ENCODE peak calls at places on chromosomes 4 and X, in five cellular contexts. One of them, this sample, is unnamed.

GRCh38 chr4:64407000-64407399 is 2.2 kb downstream of the TECRL start:
- DNase-seq in HCT116: no peak
- DNase-seq in K562: no peak
- DNase-seq in GM12878: no peak
- DNase-seq in HepG2: no peak
- DNase-seq in this sample: no peak

GRCh38 chr4:153143527-153144348 is 60.5 kb upstream of the TRIM2 start:
- DNase-seq in HCT116: peak
- DNase-seq in K562: no peak
- DNase-seq in GM12878: no peak
- DNase-seq in HepG2: no peak
- DNase-seq in this sample: no peak

GRCh38 chrX:129522184-129523059 is 868 bp downstream of the SMARCA1 start:
- DNase-seq in HCT116: peak
- DNase-seq in K562: peak
- DNase-seq in GM12878: no peak
- DNase-seq in HepG2: peak
- DNase-seq in this sample: no peak

GRCh38 chr4:124712417-124713212 is at the start of gene ANKRD50:
- DNase-seq in HCT116: peak
- DNase-seq in K562: peak
- DNase-seq in GM12878: no peak
- DNase-seq in HepG2: peak
- DNase-seq in this sample: peak

GRCh38 chr4:89615056-89615455 is 221.9 kb downstream of the SNCA start:
- DNase-seq in HCT116: no peak
- DNase-seq in K562: no peak
- DNase-seq in GM12878: no peak
- DNase-seq in HepG2: no peak
- DNase-seq in this sample: no peak

GRCh38 chr4:74608151-74608949 is 163.4 kb downstream of the AREG start:
- DNase-seq in HCT116: no peak
- DNase-seq in K562: no peak
- DNase-seq in GM12878: no peak
- DNase-seq in HepG2: no peak
- DNase-seq in this sample: no peak

GRCh38 chr4:97239699-97239997 is 903.6 kb downstream of the STPG2 start:
- DNase-seq in HCT116: no peak
- DNase-seq in K562: no peak
- DNase-seq in GM12878: no peak
- DNase-seq in HepG2: no peak
- DNase-seq in this sample: no peak

GRCh38 chrX:64894454-64895038 is 81.7 kb downstream of the ZC4H2 start:
- DNase-seq in HCT116: peak
- DNase-seq in K562: peak
- DNase-seq in GM12878: no peak
- DNase-seq in HepG2: peak
- DNase-seq in this sample: peak

GRCh38 chr4:188270273-188271069 is 131.2 kb downstream of the TRIML1 start:
- DNase-seq in HCT116: no peak
- DNase-seq in K562: no peak
- DNase-seq in GM12878: no peak
- DNase-seq in HepG2: no peak
- DNase-seq in this sample: no peak

GRCh38 chr4:185235480-185236154 is 26.2 kb downstream of the SNX25 start:
- DNase-seq in HCT116: no peak
- DNase-seq in K562: no peak
- DNase-seq in GM12878: no peak
- DNase-seq in HepG2: peak
- DNase-seq in this sample: no peak

GRCh38 chr4:137200322-137200721 is 332.0 kb downstream of the PCDH18 start:
- DNase-seq in HCT116: no peak
- DNase-seq in K562: no peak
- DNase-seq in GM12878: no peak
- DNase-seq in HepG2: no peak
- DNase-seq in this sample: no peak

GRCh38 chrX:148552775-148553174 is 52.4 kb downstream of the AFF2 start:
- DNase-seq in HCT116: no peak
- DNase-seq in K562: peak
- DNase-seq in GM12878: no peak
- DNase-seq in HepG2: no peak
- DNase-seq in this sample: no peak

GRCh38 chr4:54800831-54801530 is 143.2 kb downstream of the KIT start:
- DNase-seq in HCT116: no peak
- DNase-seq in K562: no peak
- DNase-seq in GM12878: no peak
- DNase-seq in HepG2: no peak
- DNase-seq in this sample: no peak

GRCh38 chrX:119041175-119041574 is 31.6 kb upstream of the CT47C1 start:
- DNase-seq in HCT116: peak
- DNase-seq in K562: peak
- DNase-seq in GM12878: no peak
- DNase-seq in HepG2: peak
- DNase-seq in this sample: no peak

GRCh38 chr4:94399721-94400120 is 52.0 kb upstream of the PDLIM5 start:
- DNase-seq in HCT116: no peak
- DNase-seq in K562: no peak
- DNase-seq in GM12878: no peak
- DNase-seq in HepG2: no peak
- DNase-seq in this sample: no peak

GRCh38 chrX:135302269-135302873 is 6.9 kb upstream of the ETDC start:
- DNase-seq in HCT116: no peak
- DNase-seq in K562: no peak
- DNase-seq in GM12878: no peak
- DNase-seq in HepG2: no peak
- DNase-seq in this sample: no peak

GRCh38 chr4:159191989-159192388 is 89.1 kb downstream of the RAPGEF2 start:
- DNase-seq in HCT116: peak
- DNase-seq in K562: no peak
- DNase-seq in GM12878: no peak
- DNase-seq in HepG2: peak
- DNase-seq in this sample: no peak

GRCh38 chr4:170853422-170854021 is 763.8 kb upstream of the AADAT start:
- DNase-seq in HCT116: peak
- DNase-seq in K562: peak
- DNase-seq in GM12878: peak
- DNase-seq in HepG2: peak
- DNase-seq in this sample: peak

GRCh38 chr4:173794662-173795061 is 264.6 kb upstream of the HAND2 start:
- DNase-seq in HCT116: no peak
- DNase-seq in K562: no peak
- DNase-seq in GM12878: no peak
- DNase-seq in HepG2: no peak
- DNase-seq in this sample: no peak

GRCh38 chr4:88858752-88859151 is 161.1 kb upstream of the NAP1L5 start:
- DNase-seq in HCT116: no peak
- DNase-seq in K562: no peak
- DNase-seq in GM12878: peak
- DNase-seq in HepG2: no peak
- DNase-seq in this sample: no peak

GRCh38 chr4:82381235-82381634 is 7.4 kb upstream of the HNRNPD start:
- DNase-seq in HCT116: no peak
- DNase-seq in K562: no peak
- DNase-seq in GM12878: no peak
- DNase-seq in HepG2: no peak
- DNase-seq in this sample: no peak

GRCh38 chrX:52346462-52347165 is 22.2 kb upstream of the XAGE2 start:
- DNase-seq in HCT116: peak
- DNase-seq in K562: peak
- DNase-seq in GM12878: no peak
- DNase-seq in HepG2: no peak
- DNase-seq in this sample: no peak

GRCh38 chrX:110852180-110852579 is 56.6 kb upstream of the CHRDL1 start:
- DNase-seq in HCT116: no peak
- DNase-seq in K562: peak
- DNase-seq in GM12878: no peak
- DNase-seq in HepG2: no peak
- DNase-seq in this sample: no peak

GRCh38 chr4:6348408-6348807 is 78.8 kb downstream of the WFS1 start:
- DNase-seq in HCT116: no peak
- DNase-seq in K562: no peak
- DNase-seq in GM12878: no peak
- DNase-seq in HepG2: no peak
- DNase-seq in this sample: no peak

GRCh38 chr4:124152130-124152529 is 560.4 kb downstream of the ANKRD50 start:
- DNase-seq in HCT116: no peak
- DNase-seq in K562: no peak
- DNase-seq in GM12878: no peak
- DNase-seq in HepG2: no peak
- DNase-seq in this sample: no peak

GRCh38 chr4:99351487-99351886 is 1.1 kb downstream of the ADH1C start:
- DNase-seq in HCT116: no peak
- DNase-seq in K562: no peak
- DNase-seq in GM12878: no peak
- DNase-seq in HepG2: no peak
- DNase-seq in this sample: no peak

GRCh38 chr4:119130365-119131065 is 5.1 kb upstream of the MYOZ2 start:
- DNase-seq in HCT116: no peak
- DNase-seq in K562: no peak
- DNase-seq in GM12878: no peak
- DNase-seq in HepG2: no peak
- DNase-seq in this sample: no peak

GRCh38 chr4:145427991-145428390 is 53.7 kb upstream of the SMAD1 start:
- DNase-seq in HCT116: no peak
- DNase-seq in K562: no peak
- DNase-seq in GM12878: no peak
- DNase-seq in HepG2: no peak
- DNase-seq in this sample: no peak

GRCh38 chrX:10175317-10175871 is 18.6 kb downstream of the CLCN4 start:
- DNase-seq in HCT116: no peak
- DNase-seq in K562: no peak
- DNase-seq in GM12878: no peak
- DNase-seq in HepG2: no peak
- DNase-seq in this sample: no peak

GRCh38 chr4:188620608-188621007 is 481.4 kb downstream of the TRIML1 start:
- DNase-seq in HCT116: no peak
- DNase-seq in K562: no peak
- DNase-seq in GM12878: no peak
- DNase-seq in HepG2: no peak
- DNase-seq in this sample: no peak

GRCh38 chr4:186416451-186417060 is 138.8 kb downstream of the MTNR1A start:
- DNase-seq in HCT116: no peak
- DNase-seq in K562: no peak
- DNase-seq in GM12878: no peak
- DNase-seq in HepG2: no peak
- DNase-seq in this sample: no peak

GRCh38 chrX:154308108-154308946 is 12.7 kb downstream of the TKTL1 start:
- DNase-seq in HCT116: peak
- DNase-seq in K562: peak
- DNase-seq in GM12878: no peak
- DNase-seq in HepG2: peak
- DNase-seq in this sample: peak

GRCh38 chrX:120311632-120312000 is 355 bp upstream of the TMEM255A start:
- DNase-seq in HCT116: no peak
- DNase-seq in K562: no peak
- DNase-seq in GM12878: no peak
- DNase-seq in HepG2: no peak
- DNase-seq in this sample: no peak

GRCh38 chr4:128060130-128060619 is 937 bp upstream of the LARP1B start:
- DNase-seq in HCT116: no peak
- DNase-seq in K562: no peak
- DNase-seq in GM12878: no peak
- DNase-seq in HepG2: no peak
- DNase-seq in this sample: no peak
- TF ChIP-seq YY1 in HCT116: no peak
- TF ChIP-seq YY1 in K562: no peak
- TF ChIP-seq YY1 in GM12878: no peak
- TF ChIP-seq YY1 in HepG2: no peak
- TF ChIP-seq YY1 in this sample: no peak

GRCh38 chrX:16462912-16463311 is 187.0 kb upstream of the S100G start:
- DNase-seq in HCT116: no peak
- DNase-seq in K562: no peak
- DNase-seq in GM12878: no peak
- DNase-seq in HepG2: no peak
- DNase-seq in this sample: no peak
- TF ChIP-seq SRF in HCT116: no peak
- TF ChIP-seq SRF in K562: no peak
- TF ChIP-seq SRF in GM12878: no peak
- TF ChIP-seq SRF in HepG2: no peak
- TF ChIP-seq SRF in this sample: no peak

GRCh38 chr4:37279894-37280592 is 35.5 kb downstream of the NWD2 start:
- DNase-seq in HCT116: peak
- DNase-seq in K562: no peak
- DNase-seq in GM12878: no peak
- DNase-seq in HepG2: peak
- DNase-seq in this sample: no peak
- TF ChIP-seq YY1 in HCT116: no peak
- TF ChIP-seq YY1 in K562: no peak
- TF ChIP-seq YY1 in GM12878: no peak
- TF ChIP-seq YY1 in HepG2: no peak
- TF ChIP-seq YY1 in this sample: no peak

GRCh38 chrX:20680998-20681397 is 414.3 kb upstream of the RPS6KA3 start:
- DNase-seq in HCT116: no peak
- DNase-seq in K562: no peak
- DNase-seq in GM12878: no peak
- DNase-seq in HepG2: no peak
- DNase-seq in this sample: no peak
- TF ChIP-seq SRF in HCT116: no peak
- TF ChIP-seq SRF in K562: no peak
- TF ChIP-seq SRF in GM12878: no peak
- TF ChIP-seq SRF in HepG2: no peak
- TF ChIP-seq SRF in this sample: no peak

DNA sequence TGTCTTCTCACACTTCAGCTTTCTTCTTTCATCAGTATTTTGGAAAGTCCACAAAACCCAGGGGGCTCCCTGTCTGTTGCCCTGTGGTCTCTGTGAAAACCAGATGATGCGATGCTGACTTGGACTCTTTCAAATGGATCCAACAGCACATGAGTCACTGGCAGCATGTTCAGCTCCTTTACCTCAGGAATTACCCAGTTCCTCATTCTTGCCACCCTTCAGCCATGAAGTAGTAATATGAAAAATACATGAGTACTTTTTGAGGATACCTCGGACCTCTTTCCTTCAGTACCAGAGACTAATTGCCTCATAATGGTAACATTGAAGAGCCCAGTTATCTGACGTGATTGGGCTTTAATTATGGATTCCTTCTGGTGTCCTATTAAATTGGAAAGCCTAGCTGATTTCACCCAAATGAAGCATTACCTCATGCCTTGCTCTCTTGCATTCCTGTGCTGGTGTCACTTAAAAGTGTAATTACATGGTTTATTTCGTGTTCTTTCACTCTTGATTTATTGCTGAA is 63.3 kb downstream of the NFKB1 start:
- DNase-seq in HCT116: no peak
- DNase-seq in K562: no peak
- DNase-seq in GM12878: peak
- DNase-seq in HepG2: no peak
- DNase-seq in this sample: no peak
- TF ChIP-seq YY1 in HCT116: no peak
- TF ChIP-seq YY1 in K562: no peak
- TF ChIP-seq YY1 in GM12878: peak
- TF ChIP-seq YY1 in HepG2: no peak
- TF ChIP-seq YY1 in this sample: no peak

DNA sequence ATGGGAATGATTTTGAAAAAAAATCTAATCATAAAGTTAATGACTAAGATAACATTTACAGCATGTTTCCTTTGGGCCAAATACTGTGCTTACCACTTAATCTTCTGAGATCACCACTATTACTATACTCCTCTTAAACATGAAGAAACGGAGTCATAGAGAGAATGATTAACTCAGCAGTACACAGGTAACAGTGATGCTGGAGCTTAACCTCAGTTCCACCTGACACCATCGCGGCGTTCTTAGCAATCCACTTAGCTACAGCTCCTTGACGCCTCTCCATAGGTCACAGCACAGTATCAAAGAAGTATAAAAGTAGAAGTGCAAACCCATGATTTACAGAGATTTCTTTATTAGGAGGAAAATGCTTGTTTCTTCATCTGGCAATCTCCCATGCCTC is 592.6 kb upstream of the SLIT2 start:
- DNase-seq in HCT116: no peak
- DNase-seq in K562: no peak
- DNase-seq in GM12878: no peak
- DNase-seq in HepG2: no peak
- DNase-seq in this sample: no peak
- TF ChIP-seq SRF in HCT116: no peak
- TF ChIP-seq SRF in K562: no peak
- TF ChIP-seq SRF in GM12878: no peak
- TF ChIP-seq SRF in HepG2: no peak
- TF ChIP-seq SRF in this sample: no peak